ENCODE peak calls at places on chromosomes 2 and 18, in five cellular contexts. M is fibroblast of pulmonary artery, L is fibroblast of lung, S is transverse colon, J is AG10803. D is an unnamed sample.

GRCh38 chr18:74906189-74906588 is 302.8 kb downstream of the PTGR3 start:
- DNase-seq in S (peak; percentile 32), M (peak; percentile 3), L (peak; percentile 11), J (no peak), D (no peak)

GRCh38 chr2:109663721-109664120 is 49.6 kb downstream of the SOWAHC start:
- DNase-seq in J (peak; percentile 89), S (no peak), L (peak; percentile 90), M (peak; percentile 88), D (peak; percentile 51)

GRCh38 chr18:41732371-41732770 is 222.7 kb upstream of the PIK3C3 start:
- DNase-seq in M (peak; percentile 8), L (no peak), S (no peak), J (no peak), D (no peak)

GRCh38 chr2:158317642-158318041 is 138.9 kb downstream of the CCDC148 start:
- DNase-seq in L (no peak), M (no peak), S (no peak), J (no peak), D (no peak)

GRCh38 chr18:13231151-13231550 is 12.6 kb downstream of the LDLRAD4 start:
- DNase-seq in M (no peak), J (no peak), L (no peak), S (no peak), D (no peak)

GRCh38 chr2:226431301-226431955 is 368.2 kb downstream of the IRS1 start:
- DNase-seq in M (peak; percentile 71), S (no peak), J (peak; percentile 86), L (peak; percentile 76), D (no peak)

GRCh38 chr2:215940645-215941184 is 72.6 kb downstream of the MREG start:
- DNase-seq in M (no peak), L (no peak), S (no peak), J (peak; percentile 61), D (no peak)

GRCh38 chr18:5519448-5520362 is 24.1 kb downstream of the EPB41L3 start:
- DNase-seq in L (peak; percentile 44), S (no peak), M (peak; percentile 69), J (no peak), D (no peak)

GRCh38 chr18:38709122-38709521 is 1143.5 kb upstream of the CELF4 start:
- DNase-seq in J (no peak), S (no peak), L (no peak), M (no peak), D (no peak)

GRCh38 chr18:59927246-59927825 is 27.5 kb downstream of the PMAIP1 start:
- DNase-seq in M (peak; percentile 65), J (peak; percentile 48), S (no peak), L (peak; percentile 78), D (no peak)

GRCh38 chr2:60028819-60029218 is 524.6 kb downstream of the BCL11A start:
- DNase-seq in L (no peak), S (no peak), J (no peak), M (no peak), D (no peak)

GRCh38 chr2:230751062-230751461 is 38.4 kb downstream of the CAB39 start:
- DNase-seq in S (no peak), J (peak; percentile 82), L (peak; percentile 81), M (peak; percentile 76), D (no peak)

GRCh38 chr2:84477886-84478285 is 18.8 kb upstream of the SUCLG1 start:
- DNase-seq in J (no peak), L (no peak), S (no peak), M (no peak), D (no peak)

GRCh38 chr2:238941262-238941792 is 93.4 kb downstream of the TWIST2 start:
- DNase-seq in S (no peak), L (no peak), M (no peak), J (no peak), D (no peak)

GRCh38 chr2:83067947-83068346 is 1391.1 kb downstream of the SUCLG1 start:
- DNase-seq in M (no peak), L (no peak), J (no peak), S (no peak), D (no peak)

GRCh38 chr2:126220336-126220735 is 435.6 kb upstream of the GYPC start:
- DNase-seq in M (peak; percentile 80), J (no peak), S (no peak), L (peak; percentile 7), D (no peak)

GRCh38 chr2:27209621-27210401 is 2.0 kb upstream of the ATRAID start:
- DNase-seq in M (peak; percentile 5), L (no peak), J (no peak), S (peak; percentile 22), D (no peak)

GRCh38 chr2:237485304-237485703 is 1.7 kb upstream of the MLPH start:
- DNase-seq in L (peak; percentile 65), J (no peak), M (no peak), S (no peak), D (no peak)

GRCh38 chr18:76476665-76477561 is 18.1 kb downstream of the ZNF516 start:
- DNase-seq in L (peak; percentile 96), J (peak; percentile 92), S (no peak), M (peak; percentile 95), D (peak; percentile 80)

GRCh38 chr2:73290049-73290839 is 3.1 kb downstream of the EGR4 start:
- DNase-seq in M (peak; percentile 51), J (no peak), L (peak; percentile 25), S (peak; percentile 30), D (no peak)

GRCh38 chr2:76759634-76760366 is 762.4 kb downstream of the LRRTM4 start:
- DNase-seq in S (no peak), M (no peak), J (no peak), L (no peak), D (no peak)

GRCh38 chr2:118300807-118301206 is 212.5 kb downstream of the INSIG2 start:
- DNase-seq in L (peak; percentile 20), S (no peak), J (peak; percentile 42), M (no peak), D (no peak)

GRCh38 chr18:8617907-8618306 is 8.7 kb downstream of the RAB12 start:
- DNase-seq in M (no peak), J (no peak), S (no peak), L (no peak), D (no peak)

GRCh38 chr18:8616026-8616401 is 6.8 kb downstream of the RAB12 start:
- DNase-seq in S (no peak), J (no peak), M (no peak), L (peak; percentile 45), D (no peak)

GRCh38 chr18:8611916-8612576 is 2.8 kb downstream of the RAB12 start:
- DNase-seq in J (no peak), M (no peak), S (no peak), L (no peak), D (no peak)

GRCh38 chr18:8614875-8615274 is 5.6 kb downstream of the RAB12 start:
- DNase-seq in S (no peak), J (no peak), M (no peak), L (no peak), D (no peak)

GRCh38 chr18:8615397-8616025 is 6.3 kb downstream of the RAB12 start:
- DNase-seq in L (peak; percentile 95), M (peak; percentile 91), J (peak; percentile 95), S (peak; percentile 19), D (peak; percentile 85)
- H3K4me3 ChIP-seq in L (peak overlapping the region; percentile 37), M (no peak overlapping the region), J (peak overlapping the region; percentile 1), S (no peak overlapping the region), D (no peak overlapping the region)

DNA sequence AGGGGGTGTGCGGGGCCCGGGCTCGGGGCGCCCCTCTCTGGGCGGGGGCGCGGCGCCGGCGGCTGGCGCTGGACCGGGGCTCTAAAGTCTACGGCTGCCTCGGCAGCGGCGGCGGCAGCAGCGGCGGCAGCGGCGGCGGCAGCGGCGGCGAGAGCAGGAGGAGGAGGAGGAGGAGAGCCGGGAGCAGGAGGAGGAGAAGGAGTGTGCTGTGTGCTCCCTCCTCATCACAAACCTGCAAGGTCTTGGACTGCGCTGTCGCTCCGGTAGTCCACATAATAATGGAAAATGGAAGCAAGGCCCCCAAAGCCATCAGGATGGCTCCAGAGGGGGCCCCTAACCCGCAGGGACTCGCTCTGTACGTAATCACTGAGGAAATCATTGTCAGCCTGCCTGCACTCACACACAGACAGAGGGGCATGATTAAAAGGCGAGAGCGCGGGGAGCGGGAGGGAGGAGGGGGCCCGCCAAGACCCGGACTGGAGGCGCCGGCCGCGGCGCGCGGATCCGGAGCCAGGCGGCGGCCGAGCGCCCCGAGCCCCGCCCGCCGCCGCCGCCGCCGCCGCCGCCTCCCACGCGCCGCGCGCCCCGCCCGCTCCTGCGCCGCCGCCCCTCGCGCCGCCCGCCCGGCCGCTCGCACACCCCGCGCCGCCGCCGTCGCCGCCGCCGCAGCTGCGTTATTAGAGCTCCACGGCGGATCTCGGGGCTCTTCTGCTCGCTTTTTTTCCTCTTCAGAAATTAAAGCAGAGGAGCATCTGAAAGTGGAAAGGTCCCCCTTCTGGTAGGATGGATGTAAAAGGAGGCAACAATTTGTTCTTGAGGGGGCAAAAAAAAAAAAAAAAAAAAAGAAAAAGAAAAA is at the start of gene ZNF521:
- DNase-seq in J (peak; percentile 88), M (peak; percentile 84), S (peak; percentile 78), L (peak; percentile 89), D (peak; percentile 52)
- TF ChIP-seq CTCF in J (peak; percentile 57), M (peak; percentile 38), S (no peak), L (peak; percentile 38), D (peak; percentile 52)

GRCh38 chr18:30971338-30971956 is 71.1 kb downstream of the DSC3 start:
- DNase-seq in S (no peak), M (peak; percentile 51), L (peak; percentile 9), J (peak; percentile 26), D (no peak)

GRCh38 chr18:30967701-30968100 is 74.8 kb downstream of the DSC3 start:
- DNase-seq in M (no peak), L (peak; percentile 1), J (no peak), S (no peak), D (no peak)

GRCh38 chr18:30965237-30965636 is 77.3 kb downstream of the DSC3 start:
- DNase-seq in S (no peak), L (no peak), J (no peak), M (no peak), D (no peak)

GRCh38 chr18:30969670-30970069 is 72.9 kb downstream of the DSC3 start:
- DNase-seq in M (no peak), S (no peak), J (no peak), L (no peak), D (no peak)

DNA sequence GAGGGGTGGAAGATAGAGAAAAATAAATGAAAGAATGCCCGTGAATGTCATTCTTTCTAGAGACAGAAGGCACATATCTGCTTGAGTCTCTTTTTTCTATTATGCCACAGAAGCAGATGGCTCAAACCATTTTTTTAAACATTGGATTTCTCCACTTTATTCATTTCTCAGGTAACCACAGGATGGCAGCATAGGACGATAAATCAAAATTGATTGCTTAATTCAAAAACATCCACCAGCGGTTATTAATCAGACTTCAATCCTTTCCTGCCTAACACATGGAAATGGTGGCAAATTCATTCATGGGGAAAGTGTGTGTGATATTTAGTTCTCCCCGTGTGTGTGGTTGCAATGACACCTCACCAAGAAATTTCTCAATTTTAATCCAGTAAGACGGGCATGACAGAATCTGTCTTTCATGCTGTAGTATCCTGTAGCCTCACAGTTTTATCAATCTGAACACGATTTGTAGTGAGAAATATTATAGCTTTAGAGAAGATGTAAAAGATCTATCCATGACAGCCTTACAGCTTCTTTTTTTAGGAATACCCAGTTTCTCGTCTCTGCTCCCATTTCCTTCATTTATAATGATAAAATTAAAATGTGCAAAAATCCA is 72.2 kb downstream of the DSC3 start:
- DNase-seq in S (no peak), L (peak; percentile 43), J (peak; percentile 0), M (peak; percentile 67), D (no peak)
- H3K4me3 ChIP-seq in S (no peak overlapping the region), L (no peak overlapping the region), J (no peak overlapping the region), M (no peak overlapping the region), D (no peak overlapping the region)

DNA sequence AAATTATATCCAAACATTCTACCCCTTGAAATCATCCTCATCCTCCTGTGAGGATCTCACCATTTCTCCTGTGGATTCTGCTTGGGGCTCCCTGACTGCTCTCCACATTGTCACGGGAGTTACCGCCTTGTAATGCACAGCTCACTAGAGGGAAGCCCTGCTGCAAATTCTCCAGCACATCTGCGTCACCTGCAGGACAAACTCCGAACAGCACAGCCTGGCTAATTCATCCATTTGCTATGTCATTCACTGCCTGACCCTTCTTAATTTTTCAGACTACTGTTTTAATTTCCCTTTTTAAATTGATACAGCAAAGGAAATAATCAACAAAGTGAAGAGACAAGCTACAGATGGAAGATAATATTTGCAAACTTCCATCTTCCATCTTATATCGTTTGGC is 627.4 kb downstream of the FBXO15 start:
- DNase-seq in M (peak; percentile 2), J (no peak), S (no peak), L (no peak), D (no peak)
- TF ChIP-seq CTCF in M (peak; percentile 12), J (no peak), S (no peak), L (no peak), D (no peak)

D was measured in AG09309.